ENCODE peak calls at places on chromosome 10, in four cellular contexts. X is psoas muscle, Q is H9, U is cardiac muscle cell. V is an unnamed sample.

GRCh38 chr10:43888551-43888950 is 239.9 kb upstream of the ZNF32 start:
- DNase-seq in X (no peak), Q (no peak), U (no peak), V (no peak)

GRCh38 chr10:121684276-121684675 is 86.0 kb upstream of the FGFR2 start:
- DNase-seq in X (no peak), Q (no peak), U (no peak), V (no peak)

GRCh38 chr10:72720814-72721665 is 29.1 kb downstream of the MCU start:
- DNase-seq in X (no peak), Q (no peak), U (no peak), V (no peak)

GRCh38 chr10:67259319-67259929 is 333.6 kb downstream of the LRRTM3 start:
- DNase-seq in X (no peak), Q (no peak), U (no peak), V (no peak)

GRCh38 chr10:100656479-100656878 is 88.9 kb upstream of the PAX2 start:
- DNase-seq in X (no peak), Q (peak; percentile 57), U (peak; percentile 48), V (no peak)

GRCh38 chr10:68348265-68348741 is 15.6 kb upstream of the PBLD start:
- DNase-seq in X (no peak), Q (peak; percentile 77), U (peak; percentile 57), V (no peak)

GRCh38 chr10:68133553-68133952 is 24.3 kb downstream of the MYPN start:
- DNase-seq in X (no peak), Q (no peak), U (no peak), V (no peak)

GRCh38 chr10:3671431-3671955 is 113.5 kb downstream of the KLF6 start:
- DNase-seq in X (no peak), Q (no peak), U (no peak), V (no peak)

GRCh38 chr10:77287647-77288120 is 349.9 kb downstream of the KCNMA1 start:
- DNase-seq in X (no peak), Q (no peak), U (peak; percentile 84), V (no peak)

GRCh38 chr10:71073451-71074175 is 138.8 kb upstream of the UNC5B start:
- DNase-seq in X (no peak), Q (no peak), U (no peak), V (no peak)

GRCh38 chr10:125012851-125013528 is 71.1 kb downstream of the ZRANB1 start:
- DNase-seq in X (peak; percentile 25), Q (no peak), U (no peak), V (no peak)

GRCh38 chr10:122348512-122348911 is 26.0 kb upstream of the PLEKHA1 start:
- DNase-seq in X (no peak), Q (no peak), U (no peak), V (no peak)

GRCh38 chr10:77361426-77361825 is 276.2 kb downstream of the KCNMA1 start:
- DNase-seq in X (no peak), Q (no peak), U (no peak), V (no peak)

GRCh38 chr10:91891285-91892001 is 17.8 kb downstream of the FGFBP3 start:
- DNase-seq in X (no peak), Q (no peak), U (no peak), V (no peak)

GRCh38 chr10:70335246-70335613 is 47.2 kb downstream of the LRRC20 start:
- DNase-seq in X (peak; percentile 61), Q (no peak), U (no peak), V (no peak)

GRCh38 chr10:132793871-132794849 is 8.2 kb upstream of the NKX6-2 start:
- DNase-seq in X (no peak), Q (no peak), U (no peak), V (no peak)
- TF ChIP-seq CTCF in X (no peak), Q (no peak), U (no peak), V (no peak)

GRCh38 chr10:14530465-14530864 is 199.7 kb upstream of the FRMD4A start:
- DNase-seq in X (no peak), Q (no peak), U (no peak), V (no peak)

GRCh38 chr10:14535497-14536199 is 204.9 kb upstream of the FRMD4A start:
- DNase-seq in X (no peak), Q (no peak), U (no peak), V (no peak)

GRCh38 chr10:14533295-14533694 is 202.6 kb upstream of the FRMD4A start:
- DNase-seq in X (no peak), Q (no peak), U (no peak), V (no peak)

GRCh38 chr10:14534152-14534551 is 203.4 kb upstream of the FRMD4A start:
- DNase-seq in X (no peak), Q (no peak), U (no peak), V (no peak)

GRCh38 chr10:14532473-14533251 is 201.9 kb upstream of the FRMD4A start:
- DNase-seq in X (no peak), Q (no peak), U (no peak), V (no peak)
- H3K27ac ChIP-seq in X (no peak overlapping the region), Q (no peak overlapping the region), U (no peak overlapping the region), V (no peak overlapping the region)

DNA sequence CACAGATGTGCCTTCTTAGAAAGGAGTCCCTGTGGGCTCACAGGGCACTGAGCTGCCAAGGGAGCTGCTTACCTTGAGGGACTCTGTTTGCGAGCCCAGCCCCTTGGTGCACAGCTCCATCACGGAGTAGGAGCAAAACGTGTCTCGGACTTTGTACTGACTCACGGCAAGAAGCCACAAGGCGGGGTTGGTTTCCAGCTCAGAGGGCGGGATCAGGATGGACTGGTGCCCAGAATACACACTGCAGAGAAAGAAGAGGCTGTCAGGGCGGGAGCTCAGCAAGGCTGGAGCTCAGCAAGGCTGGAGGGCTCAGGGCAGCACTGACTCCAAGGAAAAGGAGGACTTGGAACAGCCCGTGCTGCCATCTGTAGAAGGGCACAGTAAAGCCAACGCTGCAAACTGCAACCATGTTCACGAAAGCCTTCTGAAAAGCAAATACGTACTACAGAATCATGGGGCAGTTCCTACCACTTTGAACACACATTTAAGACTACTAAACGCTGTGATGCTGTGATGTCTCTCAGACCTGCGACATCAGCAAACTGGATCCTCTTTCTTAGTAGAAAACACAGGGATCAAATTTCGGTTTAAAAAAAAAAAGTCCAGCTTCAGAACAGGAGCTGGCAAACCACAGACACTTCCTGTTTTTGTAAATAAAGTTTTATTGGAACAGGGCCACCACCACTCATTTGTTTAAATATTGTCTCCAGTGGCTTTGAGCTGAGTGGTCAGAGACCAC is 194.3 kb downstream of the ZMYND11 start:
- DNase-seq in X (peak; percentile 85), Q (no peak), U (peak; percentile 11), V (peak; percentile 76)
- TF ChIP-seq CTCF in X (no peak), Q (no peak), U (peak; percentile 19), V (peak; percentile 19)

DNA sequence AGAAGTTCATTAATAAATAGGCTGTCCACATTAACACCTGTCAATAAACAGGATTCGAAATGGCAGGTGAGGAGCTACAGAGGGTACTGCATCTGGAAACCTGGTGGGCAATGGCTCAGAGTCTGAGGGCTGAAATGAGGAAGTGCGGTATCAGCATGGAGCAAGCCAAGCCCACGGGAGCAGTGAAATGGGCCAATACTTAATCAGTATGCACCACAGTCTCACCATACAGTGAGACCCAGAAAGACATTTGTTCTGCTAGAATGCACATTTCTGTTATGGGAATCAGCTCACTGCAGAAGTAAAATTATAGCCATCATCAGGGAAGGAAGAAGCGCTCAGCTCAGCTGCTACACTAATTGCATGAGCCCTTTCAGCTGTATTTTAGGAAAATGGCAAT is 44.0 kb upstream of the PIK3AP1 start:
- DNase-seq in X (no peak), Q (no peak), U (no peak), V (no peak)
- H3K27ac ChIP-seq in X (no peak overlapping the region), Q (no peak overlapping the region), U (no peak overlapping the region), V (no peak overlapping the region)

DNA sequence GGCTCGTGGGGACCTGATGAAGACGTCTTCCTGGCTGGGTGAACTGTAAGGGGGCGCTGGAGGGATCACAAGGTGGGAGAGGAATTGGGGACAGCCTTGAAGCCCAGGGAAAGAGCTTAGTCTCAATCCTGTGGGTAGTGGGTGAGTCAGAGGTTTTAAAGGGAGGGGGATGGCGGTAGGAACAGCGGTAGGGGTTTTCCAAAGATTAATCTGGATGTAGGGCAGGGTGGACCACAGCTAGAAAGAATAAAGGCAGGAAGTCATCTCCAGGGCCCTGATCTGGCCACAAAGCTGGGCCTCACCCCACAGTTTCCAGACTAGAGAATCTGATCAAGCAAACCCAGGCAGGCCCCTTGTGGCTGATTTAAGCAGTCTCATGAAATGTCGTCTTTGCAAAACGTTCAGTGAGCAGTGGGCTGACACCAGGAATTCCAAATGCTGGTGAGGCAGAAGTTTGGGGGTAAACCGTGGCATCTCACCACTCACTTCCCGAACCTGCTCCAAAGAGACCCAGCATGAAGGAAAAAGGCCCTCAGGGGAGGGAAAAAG is 65.3 kb downstream of the CALML3 start:
- DNase-seq in X (no peak), Q (peak; percentile 47), U (no peak), V (no peak)
- TF ChIP-seq CTCF in X (no peak), Q (peak; percentile 34), U (peak; percentile 39), V (no peak)